ENCODE peak calls at places on chromosomes 16 and 17, in six cellular contexts. I, G, Q, Y, M and X are unnamed samples.

GRCh38 chr17:43416998-43417891 is 18.5 kb downstream of the ARL4D start:
- DNase-seq in I (no peak), G (peak; percentile 71), Q (peak; percentile 60), Y (peak; percentile 37), M (no peak), X (no peak)

GRCh38 chr17:21843318-21843865 is 151.1 kb downstream of the KCNJ18 start:
- DNase-seq in I (no peak), G (no peak), Q (no peak), Y (no peak), M (no peak), X (no peak)

GRCh38 chr17:70158180-70158579 is 11.2 kb upstream of the KCNJ2 start:
- DNase-seq in I (no peak), G (no peak), Q (no peak), Y (no peak), M (no peak), X (no peak)

GRCh38 chr17:81092518-81093095 is 57.7 kb downstream of the BAIAP2 start:
- DNase-seq in I (no peak), G (no peak), Q (no peak), Y (no peak), M (no peak), X (no peak)

GRCh38 chr17:37744961-37745800 is at the start of gene HNF1B:
- DNase-seq in I (no peak), G (no peak), Q (no peak), Y (no peak), M (peak; percentile 69), X (no peak)

GRCh38 chr16:1614226-1615102 is 2.3 kb downstream of the CRAMP1 start:
- DNase-seq in I (no peak), G (peak; percentile 28), Q (peak; percentile 40), Y (peak; percentile 30), M (peak; percentile 50), X (peak; percentile 29)

GRCh38 chr17:45276031-45276430 is 14.1 kb upstream of the SPATA32 start:
- DNase-seq in I (no peak), G (no peak), Q (no peak), Y (peak; percentile 87), M (no peak), X (no peak)

GRCh38 chr17:65627108-65627507 is 65.7 kb upstream of the AXIN2 start:
- DNase-seq in I (no peak), G (no peak), Q (no peak), Y (no peak), M (no peak), X (no peak)

GRCh38 chr17:81869221-81870154 is 1.6 kb downstream of the ARHGDIA start:
- DNase-seq in I (peak; percentile 41), G (peak; percentile 58), Q (no peak), Y (no peak), M (peak; percentile 76), X (peak; percentile 36)

GRCh38 chr16:6453742-6454141 is 878.9 kb upstream of the RBFOX1 start:
- DNase-seq in I (no peak), G (no peak), Q (no peak), Y (no peak), M (no peak), X (no peak)

GRCh38 chr17:9900744-9901143 is 4.3 kb downstream of the RCVRN start:
- DNase-seq in I (no peak), G (no peak), Q (no peak), Y (peak; percentile 56), M (no peak), X (no peak)

GRCh38 chr16:75506567-75506966 is 11.3 kb upstream of the CHST6 start:
- DNase-seq in I (no peak), G (no peak), Q (peak; percentile 93), Y (peak; percentile 59), M (no peak), X (no peak)

GRCh38 chr17:44906010-44906646 is 6.9 kb upstream of the EFTUD2 start:
- DNase-seq in I (no peak), G (no peak), Q (peak; percentile 69), Y (peak; percentile 96), M (no peak), X (no peak)

GRCh38 chr17:1259910-1260389 is 10.3 kb upstream of the BHLHA9 start:
- DNase-seq in I (no peak), G (no peak), Q (no peak), Y (no peak), M (no peak), X (no peak)

GRCh38 chr16:74019608-74020007 is 277.0 kb upstream of the PSMD7 start:
- DNase-seq in I (no peak), G (no peak), Q (no peak), Y (no peak), M (no peak), X (no peak)